ENCODE peak calls at places on chromosome 6, in six cellular contexts. L, E, R, D, K and Y are unnamed samples.

GRCh38 chr6:160461641-160462040 is 113.5 kb downstream of the SLC22A3 start:
- DNase-seq in D (peak), E (no peak), K (no peak), L (no peak), R (no peak), Y (peak)

GRCh38 chr6:112218563-112218962 is 35.8 kb downstream of the LAMA4 start:
- DNase-seq in D (no peak), R (peak), E (peak), K (no peak), L (no peak), Y (no peak)

GRCh38 chr6:50087231-50087954 is 37.7 kb upstream of the DEFB112 start:
- DNase-seq in K (no peak), D (no peak), E (no peak), R (no peak), L (no peak), Y (peak)

GRCh38 chr6:169312658-169313346 is 59.2 kb upstream of the THBS2 start:
- DNase-seq in L (peak), R (peak), D (no peak), E (no peak), K (no peak), Y (no peak)

GRCh38 chr6:106470316-106470715 is 109.8 kb downstream of the CRYBG1 start:
- DNase-seq in L (no peak), K (no peak), R (no peak), E (no peak), D (no peak), Y (no peak)

GRCh38 chr6:129598244-129599187 is 111.5 kb downstream of the ARHGAP18 start:
- DNase-seq in R (no peak), K (peak), E (no peak), D (peak), L (no peak), Y (no peak)

GRCh38 chr6:154166140-154166539 is 127.1 kb downstream of the OPRM1 start:
- DNase-seq in L (no peak), D (no peak), K (no peak), E (no peak), R (no peak), Y (no peak)

GRCh38 chr6:117417851-117418250 is 7.9 kb downstream of the ROS1 start:
- DNase-seq in K (no peak), E (no peak), L (no peak), R (no peak), D (no peak), Y (no peak)

GRCh38 chr6:137832110-137832509 is 34.9 kb upstream of the TNFAIP3 start:
- DNase-seq in L (no peak), K (no peak), D (peak), R (no peak), E (no peak), Y (peak)

GRCh38 chr6:20243288-20243687 is 31.0 kb upstream of the MBOAT1 start:
- DNase-seq in R (no peak), D (no peak), K (no peak), L (no peak), E (no peak), Y (no peak)

GRCh38 chr6:116461563-116462507 is 660 bp downstream of the CALHM6 start:
- DNase-seq in K (no peak), D (peak), L (peak), R (peak), E (peak), Y (peak)

GRCh38 chr6:150928882-150929281 is 63.4 kb downstream of the MTHFD1L start:
- DNase-seq in L (no peak), D (no peak), R (no peak), K (no peak), E (no peak), Y (no peak)

GRCh38 chr6:56263586-56264295 is 16.4 kb upstream of the COL21A1 start:
- DNase-seq in R (no peak), K (no peak), E (no peak), L (no peak), D (no peak), Y (no peak)

GRCh38 chr6:25960689-25961088 is 1.9 kb upstream of the TRIM38 start:
- DNase-seq in E (no peak), L (no peak), K (no peak), R (no peak), D (no peak), Y (no peak)

GRCh38 chr6:132298344-132298949 is 102.8 kb downstream of the MOXD1 start:
- DNase-seq in E (no peak), R (no peak), D (peak), L (no peak), K (peak), Y (no peak)

GRCh38 chr6:107641500-107641931 is 151.6 kb downstream of the SOBP start:
- DNase-seq in E (no peak), L (no peak), D (no peak), R (peak), K (no peak), Y (no peak)

GRCh38 chr6:36035240-36035639 is 7.6 kb downstream of the MAPK14 start:
- DNase-seq in E (no peak), L (no peak), R (no peak), K (no peak), D (peak), Y (no peak)

GRCh38 chr6:150293423-150294280 is 75.2 kb upstream of the IYD start:
- DNase-seq in D (peak), E (no peak), K (no peak), R (no peak), L (no peak), Y (peak)

GRCh38 chr6:41535766-41536165 is 10.4 kb upstream of the FOXP4 start:
- DNase-seq in K (no peak), D (no peak), E (no peak), R (no peak), L (no peak), Y (no peak)

GRCh38 chr6:17894191-17894590 is 93.2 kb downstream of the KIF13A start:
- DNase-seq in E (no peak), K (no peak), L (no peak), D (no peak), R (no peak), Y (no peak)

DNA sequence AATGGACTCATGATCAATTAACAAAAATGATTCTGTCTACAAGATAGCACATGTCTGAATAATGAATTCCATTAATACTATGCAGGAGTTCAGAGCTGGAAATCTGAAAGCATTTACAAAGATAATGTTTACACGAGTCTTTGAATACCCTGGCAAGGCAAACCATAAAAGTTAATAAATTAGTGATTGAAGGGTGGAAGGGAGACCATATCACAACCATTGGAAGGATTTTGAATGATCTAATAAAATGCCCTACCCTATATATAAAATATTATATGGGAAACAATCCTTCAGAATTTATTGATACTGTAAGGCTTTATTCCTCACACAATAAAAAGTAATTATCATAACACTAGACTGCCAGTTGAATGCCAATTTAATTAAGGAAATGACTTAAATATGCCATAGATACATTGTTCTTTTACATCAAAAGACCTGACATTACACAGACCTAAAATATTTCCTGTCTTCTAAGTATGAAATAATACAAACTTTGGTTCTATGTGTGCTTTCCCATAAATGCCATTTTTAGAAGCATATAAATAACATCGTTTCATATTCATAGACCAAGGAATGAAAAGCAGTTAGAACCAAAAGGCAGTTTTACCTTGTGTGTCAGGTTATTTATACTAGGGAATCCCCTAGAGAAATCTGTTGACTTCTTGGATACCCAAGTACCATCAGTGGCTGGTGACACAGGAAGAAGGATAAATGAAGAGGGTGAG is 249.2 kb upstream of the MARCKS start:
- DNase-seq in L (no peak), K (no peak), R (no peak), D (no peak), E (no peak), Y (no peak)
- H3K4me3 ChIP-seq in L (no peak), K (no peak), R (no peak), D (no peak), E (no peak), Y (no peak)

GRCh38 chr6:3226422-3227362 is 761 bp downstream of the TUBB2B start:
- DNase-seq in R (peak), L (no peak), D (peak), K (no peak), E (peak), Y (no peak)

GRCh38 chr6:3229566-3230274 is 2.3 kb upstream of the TUBB2B start:
- DNase-seq in R (no peak), K (no peak), L (no peak), D (no peak), E (no peak), Y (no peak)

GRCh38 chr6:3228046-3228671 is 706 bp upstream of the TUBB2B start:
- DNase-seq in D (no peak), L (no peak), R (no peak), K (no peak), E (no peak), Y (no peak)

GRCh38 chr6:3228791-3229565 is 1.5 kb upstream of the TUBB2B start:
- DNase-seq in E (no peak), L (no peak), R (no peak), K (no peak), D (no peak), Y (no peak)

DNA sequence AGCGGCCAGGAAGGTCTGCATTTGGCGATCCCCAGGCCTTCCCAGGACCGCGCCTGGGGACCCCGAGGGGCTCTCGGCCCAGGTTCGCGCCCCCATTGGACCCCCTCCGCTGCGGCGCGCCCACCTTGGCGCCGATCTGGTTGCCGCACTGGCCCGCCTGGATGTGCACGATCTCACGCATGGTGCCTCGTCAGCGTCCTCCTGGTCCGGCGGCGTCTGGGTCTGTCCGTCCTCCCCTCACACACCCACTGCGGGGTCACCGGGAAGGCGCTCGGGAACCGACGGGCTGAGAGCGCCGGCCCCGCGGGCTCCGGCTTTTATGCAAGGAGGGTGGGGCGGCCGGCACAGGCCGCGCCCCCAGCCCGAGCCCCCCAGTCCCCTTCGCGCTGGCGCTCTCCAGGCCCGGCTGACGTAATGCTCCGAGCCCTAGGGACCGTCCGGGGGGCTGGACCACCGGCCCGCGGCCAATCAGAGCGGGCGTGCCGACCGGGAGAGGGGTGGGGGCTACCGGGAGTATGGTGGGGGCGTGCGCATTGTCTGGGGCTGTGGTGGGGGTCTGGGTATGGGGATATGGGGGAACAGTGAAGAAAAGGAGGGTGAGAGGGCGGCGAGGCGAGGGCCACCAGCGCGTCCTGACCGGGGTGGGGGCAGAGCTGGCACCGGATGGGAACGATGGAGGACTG is at the start of gene TUBB2B:
- DNase-seq in D (no peak), R (peak), K (no peak), L (no peak), E (peak), Y (no peak)
- H3K4me3 ChIP-seq in D (peak), R (peak), K (peak), L (peak), E (peak), Y (peak)

GRCh38 chr6:156950084-156950483 is 172.9 kb downstream of the ARID1B start:
- DNase-seq in R (no peak), L (no peak), K (no peak), D (no peak), E (no peak), Y (no peak)
- H3K4me3 ChIP-seq in R (no peak), L (no peak), K (no peak), D (no peak), E (no peak), Y (no peak)

GRCh38 chr6:139370707-139371345 is 3.6 kb downstream of the CITED2 start:
- DNase-seq in E (no peak), L (no peak), K (peak), R (no peak), D (no peak), Y (no peak)
- H3K4me3 ChIP-seq in E (peak), L (peak), K (peak), R (peak), D (peak), Y (peak)